ENCODE peak calls at places on chromosomes 3 and 15, in ten cellular contexts. S is neural progenitor cell; B is HEK293T; N is 8988T; R is esophagus squamous epithelium; V is mucosa of descending colon; H is stimulated activated CD4-positive, alpha-beta T cell treated with anti-CD3 and anti-CD28 coated beads, Interleukin-2, amount 100 ng/mL, for 48 hours; G is activated CD8-positive, alpha-beta T cell treated with anti-CD3 and anti-CD28 coated beads, Interleukin-2, amount 10 ng/mL, durations not matched to agents 7 days and 5 days; P is psoas muscle; Q is colonic mucosa. L is an unnamed sample.

GRCh38 chr15:67843092-67843501 is 3.3 kb upstream of the RNU6-1 start:
- DNase-seq in S (peak), B (no peak), N (no peak), R (no peak), V (no peak), H (no peak), G (no peak), P (no peak), Q (no peak), L (no peak)

GRCh38 chr3:185677146-185677829 is 91.2 kb downstream of the SENP2 start:
- DNase-seq in S (peak), B (peak), N (peak), R (no peak), V (no peak), H (no peak), G (peak), P (no peak), Q (peak), L (no peak)

GRCh38 chr3:24373198-24373959 is 121.3 kb downstream of the THRB start:
- DNase-seq in S (no peak), B (no peak), N (no peak), R (no peak), V (no peak), H (no peak), G (no peak), P (peak), Q (peak), L (no peak)

GRCh38 chr15:39785806-39786205 is 3.2 kb upstream of the FSIP1 start:
- DNase-seq in S (no peak), B (no peak), N (no peak), R (no peak), V (no peak), H (no peak), G (no peak), P (no peak), Q (no peak), L (no peak)

GRCh38 chr3:177337548-177338331 is 140.5 kb upstream of the TBL1XR1 start:
- DNase-seq in S (no peak), B (no peak), N (no peak), R (no peak), V (no peak), H (peak), G (peak), P (no peak), Q (no peak), L (no peak)

GRCh38 chr3:94162700-94163099 is 99.8 kb downstream of the NSUN3 start:
- DNase-seq in S (no peak), B (no peak), N (no peak), R (no peak), V (no peak), H (peak), G (no peak), P (no peak), Q (no peak), L (no peak)

GRCh38 chr3:72127843-72128242 is 342.9 kb upstream of the PROK2 start:
- DNase-seq in S (no peak), B (no peak), N (no peak), R (no peak), V (no peak), H (no peak), G (no peak), P (no peak), Q (no peak), L (no peak)

GRCh38 chr3:197753263-197753662 is 3.6 kb downstream of the FYTTD1 start:
- DNase-seq in S (no peak), B (no peak), N (no peak), R (no peak), V (no peak), H (no peak), G (no peak), P (no peak), Q (no peak), L (no peak)

GRCh38 chr3:9673752-9674151 is 24.4 kb downstream of the MTMR14 start:
- DNase-seq in S (no peak), B (no peak), N (no peak), R (no peak), V (no peak), H (no peak), G (no peak), P (no peak), Q (no peak), L (no peak)

GRCh38 chr3:173624086-173624485 is 226.5 kb downstream of the NLGN1 start:
- DNase-seq in S (no peak), B (no peak), N (no peak), R (no peak), V (no peak), H (no peak), G (no peak), P (no peak), Q (no peak), L (no peak)

GRCh38 chr15:97890307-97890706 is 70.2 kb upstream of the ARRDC4 start:
- DNase-seq in S (no peak), B (no peak), N (no peak), R (no peak), V (no peak), H (no peak), G (no peak), P (no peak), Q (no peak), L (no peak)

GRCh38 chr3:197292083-197293042 is 6.0 kb downstream of the DLG1 start:
- DNase-seq in S (no peak), B (no peak), N (no peak), R (no peak), V (no peak), H (no peak), G (no peak), P (no peak), Q (no peak), L (no peak)

GRCh38 chr3:108394016-108394415 is 97.7 kb downstream of the HHLA2 start:
- DNase-seq in S (no peak), B (no peak), N (no peak), R (no peak), V (no peak), H (no peak), G (no peak), P (no peak), Q (no peak), L (no peak)

GRCh38 chr3:9405756-9406155 is 8.3 kb downstream of the SETD5 start:
- DNase-seq in S (no peak), B (no peak), N (no peak), R (no peak), V (no peak), H (no peak), G (no peak), P (no peak), Q (no peak), L (no peak)

GRCh38 chr3:184300377-184300717 is 1.3 kb downstream of the PSMD2 start:
- DNase-seq in S (no peak), B (no peak), N (peak), R (no peak), V (no peak), H (no peak), G (no peak), P (no peak), Q (no peak), L (no peak)

GRCh38 chr3:179464296-179465092 is 13.2 kb upstream of the GNB4 start:
- DNase-seq in S (peak), B (no peak), N (no peak), R (no peak), V (no peak), H (no peak), G (no peak), P (no peak), Q (no peak), L (no peak)

GRCh38 chr15:34336947-34337556 is 529 bp downstream of the SLC12A6 start:
- DNase-seq in S (peak), B (no peak), N (no peak), R (no peak), V (no peak), H (peak), G (peak), P (no peak), Q (no peak), L (no peak)

GRCh38 chr15:66931768-66932633 is 133.4 kb upstream of the SMAD3 start:
- DNase-seq in S (peak), B (no peak), N (peak), R (no peak), V (peak), H (no peak), G (no peak), P (no peak), Q (peak), L (no peak)

GRCh38 chr3:149214702-149215101 is 6.9 kb downstream of the CP start:
- DNase-seq in S (no peak), B (no peak), N (no peak), R (no peak), V (no peak), H (no peak), G (no peak), P (no peak), Q (peak), L (no peak)

GRCh38 chr15:72033711-72034110 is 84.2 kb downstream of the MYO9A start:
- DNase-seq in S (no peak), B (no peak), N (no peak), R (no peak), V (no peak), H (no peak), G (no peak), P (no peak), Q (no peak), L (no peak)